ENCODE peak calls at places on chromosomes 3 and 15, in eight cellular contexts. One of them, this sample, is unnamed.

GRCh38 chr15:58019503-58020376 is 45.8 kb downstream of the ALDH1A2 start:
- DNase-seq in uterus: no peak
- DNase-seq in SJSA1: no peak
- DNase-seq in spleen: no peak
- DNase-seq in brain microvascular endothelial cell: peak; percentile 18
- DNase-seq in tibial nerve: no peak
- DNase-seq in heart left ventricle: no peak
- DNase-seq in esophagus squamous epithelium: no peak
- DNase-seq in this sample: no peak

GRCh38 chr3:194375473-194375872 is 5.9 kb upstream of the LRRC15 start:
- DNase-seq in uterus: no peak
- DNase-seq in SJSA1: no peak
- DNase-seq in spleen: no peak
- DNase-seq in brain microvascular endothelial cell: no peak
- DNase-seq in tibial nerve: no peak
- DNase-seq in heart left ventricle: no peak
- DNase-seq in esophagus squamous epithelium: no peak
- DNase-seq in this sample: no peak

GRCh38 chr3:146160233-146160963 is 586 bp downstream of the PLOD2 start:
- DNase-seq in uterus: peak; percentile 68
- DNase-seq in SJSA1: peak; percentile 75
- DNase-seq in spleen: no peak
- DNase-seq in brain microvascular endothelial cell: peak; percentile 64
- DNase-seq in tibial nerve: peak; percentile 29
- DNase-seq in heart left ventricle: peak; percentile 68
- DNase-seq in esophagus squamous epithelium: no peak
- DNase-seq in this sample: peak; percentile 50

GRCh38 chr3:50269977-50270413 is 1.0 kb downstream of the SEMA3B start:
- DNase-seq in uterus: peak; percentile 23
- DNase-seq in SJSA1: no peak
- DNase-seq in spleen: no peak
- DNase-seq in brain microvascular endothelial cell: no peak
- DNase-seq in tibial nerve: no peak
- DNase-seq in heart left ventricle: no peak
- DNase-seq in esophagus squamous epithelium: no peak
- DNase-seq in this sample: no peak

GRCh38 chr3:4953119-4953518 is 26.1 kb upstream of the BHLHE40 start:
- DNase-seq in uterus: no peak
- DNase-seq in SJSA1: no peak
- DNase-seq in spleen: no peak
- DNase-seq in brain microvascular endothelial cell: no peak
- DNase-seq in tibial nerve: no peak
- DNase-seq in heart left ventricle: no peak
- DNase-seq in esophagus squamous epithelium: no peak
- DNase-seq in this sample: no peak

GRCh38 chr3:48564022-48564421 is 441 bp upstream of the UCN2 start:
- DNase-seq in uterus: no peak
- DNase-seq in SJSA1: peak; percentile 95
- DNase-seq in spleen: no peak
- DNase-seq in brain microvascular endothelial cell: peak; percentile 51
- DNase-seq in tibial nerve: peak; percentile 22
- DNase-seq in heart left ventricle: no peak
- DNase-seq in esophagus squamous epithelium: no peak
- DNase-seq in this sample: peak; percentile 82

GRCh38 chr15:59689626-59690236 is 611 bp upstream of the BNIP2 start:
- DNase-seq in uterus: peak; percentile 76
- DNase-seq in SJSA1: peak; percentile 78
- DNase-seq in spleen: peak; percentile 93
- DNase-seq in brain microvascular endothelial cell: peak; percentile 77
- DNase-seq in tibial nerve: peak; percentile 87
- DNase-seq in heart left ventricle: peak; percentile 91
- DNase-seq in esophagus squamous epithelium: peak; percentile 24
- DNase-seq in this sample: peak; percentile 58

GRCh38 chr3:195188530-195188917 is 82.4 kb downstream of the XXYLT1 start:
- DNase-seq in uterus: no peak
- DNase-seq in SJSA1: no peak
- DNase-seq in spleen: no peak
- DNase-seq in brain microvascular endothelial cell: no peak
- DNase-seq in tibial nerve: no peak
- DNase-seq in heart left ventricle: no peak
- DNase-seq in esophagus squamous epithelium: no peak
- DNase-seq in this sample: no peak

GRCh38 chr3:37599186-37599585 is 262.5 kb upstream of the CTDSPL start:
- DNase-seq in uterus: no peak
- DNase-seq in SJSA1: no peak
- DNase-seq in spleen: no peak
- DNase-seq in brain microvascular endothelial cell: no peak
- DNase-seq in tibial nerve: no peak
- DNase-seq in heart left ventricle: peak; percentile 78
- DNase-seq in esophagus squamous epithelium: no peak
- DNase-seq in this sample: no peak

GRCh38 chr15:26260517-26261133 is 397.5 kb upstream of the ATP10A start:
- DNase-seq in uterus: no peak
- DNase-seq in SJSA1: no peak
- DNase-seq in spleen: no peak
- DNase-seq in brain microvascular endothelial cell: no peak
- DNase-seq in tibial nerve: no peak
- DNase-seq in heart left ventricle: no peak
- DNase-seq in esophagus squamous epithelium: no peak
- DNase-seq in this sample: no peak

GRCh38 chr3:53645754-53646153 is 151.3 kb downstream of the CACNA1D start:
- DNase-seq in uterus: no peak
- DNase-seq in SJSA1: no peak
- DNase-seq in spleen: no peak
- DNase-seq in brain microvascular endothelial cell: no peak
- DNase-seq in tibial nerve: no peak
- DNase-seq in heart left ventricle: no peak
- DNase-seq in esophagus squamous epithelium: no peak
- DNase-seq in this sample: no peak

GRCh38 chr3:102053375-102053989 is 204.2 kb downstream of the NFKBIZ start:
- DNase-seq in uterus: no peak
- DNase-seq in SJSA1: no peak
- DNase-seq in spleen: no peak
- DNase-seq in brain microvascular endothelial cell: peak; percentile 50
- DNase-seq in tibial nerve: no peak
- DNase-seq in heart left ventricle: no peak
- DNase-seq in esophagus squamous epithelium: no peak
- DNase-seq in this sample: no peak

GRCh38 chr3:129004639-129005295 is 3.7 kb downstream of the EFCC1 start:
- DNase-seq in uterus: no peak
- DNase-seq in SJSA1: no peak
- DNase-seq in spleen: no peak
- DNase-seq in brain microvascular endothelial cell: no peak
- DNase-seq in tibial nerve: no peak
- DNase-seq in heart left ventricle: no peak
- DNase-seq in esophagus squamous epithelium: no peak
- DNase-seq in this sample: no peak

GRCh38 chr3:129002573-129003569 is 1.8 kb downstream of the EFCC1 start:
- DNase-seq in uterus: no peak
- DNase-seq in SJSA1: no peak
- DNase-seq in spleen: no peak
- DNase-seq in brain microvascular endothelial cell: no peak
- DNase-seq in tibial nerve: no peak
- DNase-seq in heart left ventricle: no peak
- DNase-seq in esophagus squamous epithelium: no peak
- DNase-seq in this sample: no peak

GRCh38 chr3:129001817-129002572 is 891 bp downstream of the EFCC1 start:
- DNase-seq in uterus: no peak
- DNase-seq in SJSA1: no peak
- DNase-seq in spleen: no peak
- DNase-seq in brain microvascular endothelial cell: no peak
- DNase-seq in tibial nerve: no peak
- DNase-seq in heart left ventricle: no peak
- DNase-seq in esophagus squamous epithelium: no peak
- DNase-seq in this sample: peak; percentile 14

GRCh38 chr3:129005526-129006303 is 4.6 kb downstream of the EFCC1 start:
- DNase-seq in uterus: no peak
- DNase-seq in SJSA1: no peak
- DNase-seq in spleen: no peak
- DNase-seq in brain microvascular endothelial cell: no peak
- DNase-seq in tibial nerve: no peak
- DNase-seq in heart left ventricle: peak; percentile 69
- DNase-seq in esophagus squamous epithelium: no peak
- DNase-seq in this sample: no peak

GRCh38 chr3:129003578-129004112 is 2.5 kb downstream of the EFCC1 start:
- DNase-seq in uterus: no peak
- DNase-seq in SJSA1: no peak
- DNase-seq in spleen: peak; percentile 86
- DNase-seq in brain microvascular endothelial cell: no peak
- DNase-seq in tibial nerve: no peak
- DNase-seq in heart left ventricle: no peak
- DNase-seq in esophagus squamous epithelium: no peak
- DNase-seq in this sample: no peak
- H3K4me3 ChIP-seq in uterus: no peak overlapping the region
- H3K4me3 ChIP-seq in SJSA1: no peak overlapping the region
- H3K4me3 ChIP-seq in spleen: peak overlapping the region; percentile 23
- H3K4me3 ChIP-seq in brain microvascular endothelial cell: no peak overlapping the region
- H3K4me3 ChIP-seq in tibial nerve: no peak overlapping the region
- H3K4me3 ChIP-seq in heart left ventricle: no peak overlapping the region
- H3K4me3 ChIP-seq in esophagus squamous epithelium: peak overlapping the region; percentile 16
- H3K4me3 ChIP-seq in this sample: no peak overlapping the region

DNA sequence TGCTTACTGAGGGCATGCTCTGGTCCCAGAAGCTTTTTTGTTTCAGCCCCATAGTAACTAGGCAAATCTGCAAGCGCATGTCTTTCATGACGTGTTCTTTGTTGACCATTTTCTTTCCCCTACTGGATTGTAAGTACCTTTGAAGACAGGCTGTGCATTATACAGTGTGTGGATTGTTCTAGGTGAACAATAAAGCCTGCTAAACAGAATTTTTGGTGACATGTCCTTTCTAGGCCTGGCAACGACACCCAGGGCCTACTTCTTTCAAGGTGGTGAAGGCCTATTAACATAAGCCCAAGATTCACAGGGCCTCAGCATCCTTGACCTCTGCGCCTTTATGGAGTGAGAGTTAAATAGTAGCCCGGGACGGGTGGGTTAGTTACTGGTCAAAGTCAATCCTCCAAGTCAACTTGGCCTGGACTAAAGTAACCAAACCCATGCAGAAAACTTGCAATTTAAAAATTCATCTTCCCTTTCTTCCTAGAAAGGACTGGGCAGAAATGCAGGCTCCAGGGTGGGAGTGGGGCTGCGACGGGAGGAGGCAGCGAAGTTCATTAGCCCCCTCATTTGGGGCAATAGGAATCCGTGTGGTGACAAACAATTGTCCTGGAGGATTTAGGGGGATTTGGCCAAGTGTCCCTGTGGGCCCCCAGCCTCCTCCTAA is 37.6 kb upstream of the TRIM71 start:
- DNase-seq in uterus: no peak
- DNase-seq in SJSA1: no peak
- DNase-seq in spleen: no peak
- DNase-seq in brain microvascular endothelial cell: no peak
- DNase-seq in tibial nerve: no peak
- DNase-seq in heart left ventricle: no peak
- DNase-seq in esophagus squamous epithelium: no peak
- DNase-seq in this sample: no peak
- H3K4me3 ChIP-seq in uterus: peak overlapping the region; percentile 37
- H3K4me3 ChIP-seq in SJSA1: peak overlapping the region; percentile 45
- H3K4me3 ChIP-seq in spleen: peak overlapping the region; percentile 52
- H3K4me3 ChIP-seq in brain microvascular endothelial cell: peak overlapping the region; percentile 69
- H3K4me3 ChIP-seq in tibial nerve: peak overlapping the region; percentile 40
- H3K4me3 ChIP-seq in heart left ventricle: no peak overlapping the region
- H3K4me3 ChIP-seq in esophagus squamous epithelium: peak overlapping the region; percentile 51
- H3K4me3 ChIP-seq in this sample: peak overlapping the region; percentile 66

GRCh38 chr3:31142543-31142942 is 248.1 kb upstream of the GADL1 start:
- DNase-seq in uterus: no peak
- DNase-seq in SJSA1: no peak
- DNase-seq in spleen: no peak
- DNase-seq in brain microvascular endothelial cell: no peak
- DNase-seq in tibial nerve: no peak
- DNase-seq in heart left ventricle: no peak
- DNase-seq in esophagus squamous epithelium: no peak
- DNase-seq in this sample: no peak

GRCh38 chr3:31145062-31145461 is 250.6 kb upstream of the GADL1 start:
- DNase-seq in uterus: no peak
- DNase-seq in SJSA1: no peak
- DNase-seq in spleen: no peak
- DNase-seq in brain microvascular endothelial cell: no peak
- DNase-seq in tibial nerve: no peak
- DNase-seq in heart left ventricle: no peak
- DNase-seq in esophagus squamous epithelium: no peak
- DNase-seq in this sample: no peak

GRCh38 chr3:31137718-31138465 is 243.4 kb upstream of the GADL1 start:
- DNase-seq in uterus: no peak
- DNase-seq in SJSA1: no peak
- DNase-seq in spleen: no peak
- DNase-seq in brain microvascular endothelial cell: no peak
- DNase-seq in tibial nerve: no peak
- DNase-seq in heart left ventricle: no peak
- DNase-seq in esophagus squamous epithelium: no peak
- DNase-seq in this sample: no peak

GRCh38 chr3:31142139-31142538 is 247.7 kb upstream of the GADL1 start:
- DNase-seq in uterus: no peak
- DNase-seq in SJSA1: no peak
- DNase-seq in spleen: no peak
- DNase-seq in brain microvascular endothelial cell: no peak
- DNase-seq in tibial nerve: no peak
- DNase-seq in heart left ventricle: no peak
- DNase-seq in esophagus squamous epithelium: no peak
- DNase-seq in this sample: no peak

DNA sequence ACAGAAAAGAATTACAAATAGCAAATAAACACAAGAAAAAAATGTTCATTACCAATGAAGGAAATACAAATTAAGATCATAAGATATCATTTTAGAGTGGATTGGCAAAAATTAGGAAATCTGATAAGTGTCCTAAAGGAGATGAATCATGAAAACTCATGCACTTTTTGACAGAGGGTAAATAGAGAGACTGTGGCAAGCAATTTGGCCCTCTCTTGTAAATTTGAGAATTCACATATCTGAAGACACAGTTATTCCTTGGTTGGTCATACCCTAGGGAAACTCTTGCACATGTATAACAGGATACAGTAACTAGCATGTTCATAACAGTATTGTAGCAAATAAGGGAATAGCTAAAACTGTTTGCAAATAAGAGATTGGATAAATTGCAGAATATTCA is 246.0 kb upstream of the GADL1 start:
- DNase-seq in uterus: no peak
- DNase-seq in SJSA1: no peak
- DNase-seq in spleen: no peak
- DNase-seq in brain microvascular endothelial cell: no peak
- DNase-seq in tibial nerve: no peak
- DNase-seq in heart left ventricle: no peak
- DNase-seq in esophagus squamous epithelium: no peak
- DNase-seq in this sample: no peak
- H3K4me3 ChIP-seq in uterus: no peak overlapping the region
- H3K4me3 ChIP-seq in SJSA1: no peak overlapping the region
- H3K4me3 ChIP-seq in spleen: no peak overlapping the region
- H3K4me3 ChIP-seq in brain microvascular endothelial cell: no peak overlapping the region
- H3K4me3 ChIP-seq in tibial nerve: no peak overlapping the region
- H3K4me3 ChIP-seq in heart left ventricle: no peak overlapping the region
- H3K4me3 ChIP-seq in esophagus squamous epithelium: no peak overlapping the region
- H3K4me3 ChIP-seq in this sample: no peak overlapping the region

DNA sequence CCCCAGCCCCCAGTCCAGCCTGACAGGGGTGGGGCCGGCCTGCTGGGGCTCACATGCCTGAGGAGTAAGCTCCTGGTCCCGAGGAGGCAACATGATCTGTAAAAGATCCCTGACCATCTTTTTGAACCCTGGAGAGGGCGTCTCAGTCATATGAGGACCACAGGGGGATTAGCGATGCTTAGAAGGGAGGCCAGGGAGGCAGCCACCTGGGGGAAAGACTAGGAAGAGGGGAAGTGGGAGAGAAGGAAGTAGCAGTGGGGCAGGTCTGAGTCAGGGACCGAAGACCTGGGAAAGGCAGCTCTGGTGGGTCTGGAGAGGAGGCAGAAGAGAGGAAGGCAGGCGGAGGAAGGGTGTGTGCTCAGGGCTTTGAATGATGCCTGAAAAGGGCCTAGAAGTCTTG is 18.9 kb downstream of the PIF1 start:
- DNase-seq in uterus: no peak
- DNase-seq in SJSA1: no peak
- DNase-seq in spleen: no peak
- DNase-seq in brain microvascular endothelial cell: no peak
- DNase-seq in tibial nerve: no peak
- DNase-seq in heart left ventricle: no peak
- DNase-seq in esophagus squamous epithelium: no peak
- DNase-seq in this sample: no peak
- H3K4me3 ChIP-seq in uterus: no peak overlapping the region
- H3K4me3 ChIP-seq in SJSA1: no peak overlapping the region
- H3K4me3 ChIP-seq in spleen: no peak overlapping the region
- H3K4me3 ChIP-seq in brain microvascular endothelial cell: no peak overlapping the region
- H3K4me3 ChIP-seq in tibial nerve: no peak overlapping the region
- H3K4me3 ChIP-seq in heart left ventricle: no peak overlapping the region
- H3K4me3 ChIP-seq in esophagus squamous epithelium: no peak overlapping the region
- H3K4me3 ChIP-seq in this sample: no peak overlapping the region